ENCODE peak calls at places on chromosomes 5 and 9, in ten cellular contexts. Q is ecto neural progenitor cell; M is posterior vena cava; W is adipocyte; V is right cardiac atrium; X is EL; I is frontal cortex; O is ACHN; P is nephron progenitor cell; G is activated CD8-positive, alpha-beta memory T cell treated with anti-CD3 and anti-CD28 coated beads for 4 hours. R is an unnamed sample.
A peak's percentile ranks its signal among the peaks of the same experiment; 100 is the strongest.

GRCh38 chr9:107548298-107549142 is 59.0 kb upstream of the KLF4 start:
- DNase-seq in Q (no peak), M (no peak), W (peak; percentile 97), V (peak; percentile 69), X (peak; percentile 94), I (peak; percentile 25), O (peak; percentile 66), P (no peak), G (no peak), R (peak; percentile 86)

GRCh38 chr9:16530669-16531461 is 339.6 kb downstream of the BNC2 start:
- DNase-seq in Q (no peak), M (no peak), W (no peak), V (peak; percentile 50), X (no peak), I (no peak), O (no peak), P (no peak), G (no peak), R (no peak)

GRCh38 chr5:175288048-175288621 is 155.8 kb downstream of the DRD1 start:
- DNase-seq in Q (no peak), M (no peak), W (no peak), V (peak; percentile 6), X (peak; percentile 73), I (peak; percentile 6), O (peak; percentile 93), P (no peak), G (no peak), R (peak; percentile 86)

GRCh38 chr9:121912812-121913627 is 180.1 kb downstream of the TTLL11 start:
- DNase-seq in Q (no peak), M (no peak), W (peak; percentile 10), V (no peak), X (no peak), I (no peak), O (no peak), P (no peak), G (no peak), R (no peak)

GRCh38 chr5:86411596-86411995 is 206.1 kb upstream of the COX7C start:
- DNase-seq in Q (no peak), M (no peak), W (no peak), V (no peak), X (no peak), I (no peak), O (no peak), P (no peak), G (no peak), R (no peak)

GRCh38 chr9:136295537-136296433 is 8.1 kb downstream of the CCDC187 start:
- DNase-seq in Q (no peak), M (no peak), W (no peak), V (peak; percentile 23), X (no peak), I (no peak), O (no peak), P (peak; percentile 80), G (no peak), R (no peak)

GRCh38 chr5:77316871-77317661 is 106.6 kb downstream of the PDE8B start:
- DNase-seq in Q (no peak), M (no peak), W (peak; percentile 25), V (peak; percentile 26), X (peak; percentile 71), I (no peak), O (no peak), P (no peak), G (no peak), R (peak; percentile 21)

GRCh38 chr9:129458155-129458661 is 162.7 kb downstream of the C9orf50 start:
- DNase-seq in Q (no peak), M (peak; percentile 79), W (peak; percentile 69), V (peak; percentile 72), X (no peak), I (no peak), O (no peak), P (no peak), G (no peak), R (peak; percentile 59)

GRCh38 chr5:140336388-140336787 is 10.0 kb downstream of the HBEGF start:
- DNase-seq in Q (no peak), M (peak; percentile 79), W (no peak), V (peak; percentile 70), X (no peak), I (no peak), O (no peak), P (no peak), G (no peak), R (no peak)

GRCh38 chr9:93072383-93072795 is 13.9 kb downstream of the SUSD3 start:
- DNase-seq in Q (no peak), M (no peak), W (peak; percentile 21), V (peak; percentile 51), X (peak; percentile 34), I (no peak), O (no peak), P (no peak), G (no peak), R (peak; percentile 54)

GRCh38 chr5:56745864-56746263 is 69.5 kb upstream of the MAP3K1 start:
- DNase-seq in Q (no peak), M (no peak), W (no peak), V (no peak), X (no peak), I (no peak), O (no peak), P (no peak), G (no peak), R (no peak)

R was measured in RPMI7951.